ENCODE peak calls at places on chromosomes 13 and 19, in six cellular contexts. One of them, this sample, is unnamed.

GRCh38 chr13:28983661-28984060 is 163.5 kb downstream of the MTUS2 start:
- DNase-seq in heart left ventricle: no peak
- DNase-seq in AG04450: no peak
- DNase-seq in GM06990: no peak
- DNase-seq in choroid plexus epithelial cell: no peak
- DNase-seq in lower leg skin: no peak
- DNase-seq in this sample: no peak

GRCh38 chr13:113635709-113636108 is 22.3 kb downstream of the ATP4B start:
- DNase-seq in GM06990: no peak
- DNase-seq in AG04450: no peak
- DNase-seq in lower leg skin: no peak
- DNase-seq in heart left ventricle: no peak
- DNase-seq in choroid plexus epithelial cell: no peak
- DNase-seq in this sample: no peak

GRCh38 chr13:100542546-100543156 is 45.9 kb downstream of the GGACT start:
- DNase-seq in AG04450: no peak
- DNase-seq in GM06990: peak
- DNase-seq in lower leg skin: no peak
- DNase-seq in choroid plexus epithelial cell: peak
- DNase-seq in heart left ventricle: no peak
- DNase-seq in this sample: peak

GRCh38 chr19:2015611-2015950 is at the start of gene BTBD2:
- DNase-seq in heart left ventricle: peak
- DNase-seq in AG04450: peak
- DNase-seq in lower leg skin: no peak
- DNase-seq in GM06990: no peak
- DNase-seq in choroid plexus epithelial cell: peak
- DNase-seq in this sample: peak

GRCh38 chr13:33494596-33495214 is 209.2 kb upstream of the STARD13 start:
- DNase-seq in GM06990: no peak
- DNase-seq in choroid plexus epithelial cell: peak
- DNase-seq in lower leg skin: no peak
- DNase-seq in heart left ventricle: peak
- DNase-seq in AG04450: peak
- DNase-seq in this sample: peak

GRCh38 chr13:45439000-45439399 is 20.8 kb upstream of the SLC25A30 start:
- DNase-seq in heart left ventricle: no peak
- DNase-seq in choroid plexus epithelial cell: no peak
- DNase-seq in GM06990: no peak
- DNase-seq in lower leg skin: no peak
- DNase-seq in AG04450: no peak
- DNase-seq in this sample: no peak

GRCh38 chr19:56667311-56667870 is 4.2 kb downstream of the ZNF835 start:
- DNase-seq in lower leg skin: no peak
- DNase-seq in heart left ventricle: no peak
- DNase-seq in AG04450: no peak
- DNase-seq in choroid plexus epithelial cell: no peak
- DNase-seq in GM06990: no peak
- DNase-seq in this sample: no peak

GRCh38 chr19:57099199-57099661 is 20.6 kb upstream of the USP29 start:
- DNase-seq in AG04450: no peak
- DNase-seq in choroid plexus epithelial cell: peak
- DNase-seq in heart left ventricle: peak
- DNase-seq in lower leg skin: no peak
- DNase-seq in GM06990: peak
- DNase-seq in this sample: peak

GRCh38 chr19:15265849-15266248 is 33.6 kb upstream of the EPHX3 start:
- DNase-seq in heart left ventricle: peak
- DNase-seq in AG04450: peak
- DNase-seq in lower leg skin: peak
- DNase-seq in GM06990: no peak
- DNase-seq in choroid plexus epithelial cell: peak
- DNase-seq in this sample: peak

GRCh38 chr13:103812966-103813365 is 746.7 kb upstream of the SLC10A2 start:
- DNase-seq in choroid plexus epithelial cell: peak
- DNase-seq in lower leg skin: no peak
- DNase-seq in heart left ventricle: no peak
- DNase-seq in GM06990: no peak
- DNase-seq in AG04450: no peak
- DNase-seq in this sample: peak

GRCh38 chr19:33208371-33208770 is 14.2 kb downstream of the LRP3 start:
- DNase-seq in lower leg skin: no peak
- DNase-seq in heart left ventricle: no peak
- DNase-seq in choroid plexus epithelial cell: no peak
- DNase-seq in AG04450: no peak
- DNase-seq in GM06990: no peak
- DNase-seq in this sample: no peak

GRCh38 chr19:8577247-8577646 is at the start of gene MYO1F:
- DNase-seq in AG04450: no peak
- DNase-seq in lower leg skin: no peak
- DNase-seq in heart left ventricle: peak
- DNase-seq in GM06990: peak
- DNase-seq in choroid plexus epithelial cell: no peak
- DNase-seq in this sample: no peak

GRCh38 chr19:7772752-7773291 is 9.8 kb downstream of the CLEC4M start:
- DNase-seq in GM06990: peak
- DNase-seq in choroid plexus epithelial cell: peak
- DNase-seq in lower leg skin: no peak
- DNase-seq in heart left ventricle: no peak
- DNase-seq in AG04450: no peak
- DNase-seq in this sample: peak

GRCh38 chr13:34749046-34749445 is 193.0 kb upstream of the NBEA start:
- DNase-seq in choroid plexus epithelial cell: no peak
- DNase-seq in heart left ventricle: no peak
- DNase-seq in lower leg skin: no peak
- DNase-seq in GM06990: no peak
- DNase-seq in AG04450: no peak
- DNase-seq in this sample: no peak

GRCh38 chr19:37251308-37252229 is 33.6 kb downstream of the ZNF383 start:
- DNase-seq in choroid plexus epithelial cell: peak
- DNase-seq in lower leg skin: peak
- DNase-seq in GM06990: peak
- DNase-seq in AG04450: peak
- DNase-seq in heart left ventricle: peak
- DNase-seq in this sample: peak

GRCh38 chr19:18173054-18173571 is 500 bp upstream of the IFI30 start:
- DNase-seq in lower leg skin: no peak
- DNase-seq in AG04450: no peak
- DNase-seq in GM06990: no peak
- DNase-seq in choroid plexus epithelial cell: no peak
- DNase-seq in heart left ventricle: peak
- DNase-seq in this sample: no peak

GRCh38 chr13:100514788-100515409 is 73.7 kb downstream of the GGACT start:
- DNase-seq in GM06990: peak
- DNase-seq in choroid plexus epithelial cell: peak
- DNase-seq in lower leg skin: peak
- DNase-seq in AG04450: peak
- DNase-seq in heart left ventricle: peak
- DNase-seq in this sample: peak

GRCh38 chr13:32142956-32143375 is 111.4 kb downstream of the FRY start:
- DNase-seq in AG04450: peak
- DNase-seq in heart left ventricle: no peak
- DNase-seq in choroid plexus epithelial cell: peak
- DNase-seq in GM06990: no peak
- DNase-seq in lower leg skin: no peak
- DNase-seq in this sample: peak

GRCh38 chr13:33401238-33401637 is 115.7 kb upstream of the STARD13 start:
- DNase-seq in lower leg skin: no peak
- DNase-seq in heart left ventricle: peak
- DNase-seq in AG04450: no peak
- DNase-seq in GM06990: no peak
- DNase-seq in choroid plexus epithelial cell: no peak
- DNase-seq in this sample: no peak

GRCh38 chr13:40074338-40074737 is 418.9 kb downstream of the COG6 start:
- DNase-seq in GM06990: no peak
- DNase-seq in AG04450: no peak
- DNase-seq in choroid plexus epithelial cell: peak
- DNase-seq in heart left ventricle: no peak
- DNase-seq in lower leg skin: no peak
- DNase-seq in this sample: peak

GRCh38 chr13:90800082-90800746 is 547.3 kb upstream of the MIR17HG start:
- DNase-seq in AG04450: no peak
- DNase-seq in heart left ventricle: peak
- DNase-seq in GM06990: no peak
- DNase-seq in lower leg skin: peak
- DNase-seq in choroid plexus epithelial cell: peak
- DNase-seq in this sample: peak

GRCh38 chr19:58570770-58571574 is 2.2 kb downstream of the MZF1 start:
- DNase-seq in heart left ventricle: peak
- DNase-seq in choroid plexus epithelial cell: no peak
- DNase-seq in GM06990: no peak
- DNase-seq in AG04450: no peak
- DNase-seq in lower leg skin: no peak
- DNase-seq in this sample: no peak

GRCh38 chr13:41418027-41418426 is 39.3 kb upstream of the RGCC start:
- DNase-seq in heart left ventricle: no peak
- DNase-seq in AG04450: peak
- DNase-seq in GM06990: no peak
- DNase-seq in choroid plexus epithelial cell: peak
- DNase-seq in lower leg skin: no peak
- DNase-seq in this sample: peak

GRCh38 chr13:41465215-41465907 is 8.0 kb downstream of the RGCC start:
- DNase-seq in AG04450: peak
- DNase-seq in GM06990: peak
- DNase-seq in heart left ventricle: peak
- DNase-seq in lower leg skin: peak
- DNase-seq in choroid plexus epithelial cell: peak
- DNase-seq in this sample: peak

GRCh38 chr13:30832845-30833332 is 73.2 kb upstream of the MEDAG start:
- DNase-seq in choroid plexus epithelial cell: peak
- DNase-seq in lower leg skin: peak
- DNase-seq in GM06990: no peak
- DNase-seq in heart left ventricle: peak
- DNase-seq in AG04450: no peak
- DNase-seq in this sample: peak

GRCh38 chr19:4380254-4380727 is 20.1 kb downstream of the SH3GL1 start:
- DNase-seq in AG04450: no peak
- DNase-seq in lower leg skin: no peak
- DNase-seq in choroid plexus epithelial cell: no peak
- DNase-seq in GM06990: no peak
- DNase-seq in heart left ventricle: peak
- DNase-seq in this sample: no peak

GRCh38 chr13:111429064-111429558 is 108.7 kb downstream of the TEX29 start:
- DNase-seq in GM06990: no peak
- DNase-seq in lower leg skin: peak
- DNase-seq in AG04450: no peak
- DNase-seq in choroid plexus epithelial cell: peak
- DNase-seq in heart left ventricle: no peak
- DNase-seq in this sample: peak

GRCh38 chr13:106443625-106444024 is 91.8 kb downstream of the EFNB2 start:
- DNase-seq in AG04450: no peak
- DNase-seq in choroid plexus epithelial cell: no peak
- DNase-seq in lower leg skin: no peak
- DNase-seq in GM06990: no peak
- DNase-seq in heart left ventricle: no peak
- DNase-seq in this sample: no peak

GRCh38 chr19:6216236-6216995 is 63.4 kb downstream of the MLLT1 start:
- DNase-seq in heart left ventricle: no peak
- DNase-seq in choroid plexus epithelial cell: no peak
- DNase-seq in lower leg skin: no peak
- DNase-seq in AG04450: no peak
- DNase-seq in GM06990: no peak
- DNase-seq in this sample: no peak

GRCh38 chr19:50189326-50189725 is 14.1 kb upstream of the MYH14 start:
- DNase-seq in AG04450: no peak
- DNase-seq in choroid plexus epithelial cell: no peak
- DNase-seq in lower leg skin: no peak
- DNase-seq in heart left ventricle: no peak
- DNase-seq in GM06990: no peak
- DNase-seq in this sample: no peak
- H3K4me3 ChIP-seq in AG04450: no peak
- H3K4me3 ChIP-seq in choroid plexus epithelial cell: no peak
- H3K4me3 ChIP-seq in lower leg skin: no peak
- H3K4me3 ChIP-seq in heart left ventricle: no peak
- H3K4me3 ChIP-seq in GM06990: no peak
- H3K4me3 ChIP-seq in this sample: no peak

GRCh38 chr19:50796128-50796633 is 6.0 kb downstream of the ACP4 start:
- DNase-seq in AG04450: no peak
- DNase-seq in choroid plexus epithelial cell: no peak
- DNase-seq in heart left ventricle: no peak
- DNase-seq in GM06990: peak
- DNase-seq in lower leg skin: no peak
- DNase-seq in this sample: no peak
- TF ChIP-seq CTCF in AG04450: no peak
- TF ChIP-seq CTCF in choroid plexus epithelial cell: no peak
- TF ChIP-seq CTCF in heart left ventricle: no peak
- TF ChIP-seq CTCF in GM06990: no peak
- TF ChIP-seq CTCF in lower leg skin: no peak
- TF ChIP-seq CTCF in this sample: no peak

GRCh38 chr19:678791-679388 is 2.7 kb downstream of the FSTL3 start:
- DNase-seq in lower leg skin: no peak
- DNase-seq in heart left ventricle: no peak
- DNase-seq in GM06990: no peak
- DNase-seq in choroid plexus epithelial cell: no peak
- DNase-seq in AG04450: no peak
- DNase-seq in this sample: no peak
- H3K4me3 ChIP-seq in lower leg skin: no peak
- H3K4me3 ChIP-seq in heart left ventricle: peak
- H3K4me3 ChIP-seq in GM06990: peak
- H3K4me3 ChIP-seq in choroid plexus epithelial cell: peak
- H3K4me3 ChIP-seq in AG04450: peak
- H3K4me3 ChIP-seq in this sample: peak

DNA sequence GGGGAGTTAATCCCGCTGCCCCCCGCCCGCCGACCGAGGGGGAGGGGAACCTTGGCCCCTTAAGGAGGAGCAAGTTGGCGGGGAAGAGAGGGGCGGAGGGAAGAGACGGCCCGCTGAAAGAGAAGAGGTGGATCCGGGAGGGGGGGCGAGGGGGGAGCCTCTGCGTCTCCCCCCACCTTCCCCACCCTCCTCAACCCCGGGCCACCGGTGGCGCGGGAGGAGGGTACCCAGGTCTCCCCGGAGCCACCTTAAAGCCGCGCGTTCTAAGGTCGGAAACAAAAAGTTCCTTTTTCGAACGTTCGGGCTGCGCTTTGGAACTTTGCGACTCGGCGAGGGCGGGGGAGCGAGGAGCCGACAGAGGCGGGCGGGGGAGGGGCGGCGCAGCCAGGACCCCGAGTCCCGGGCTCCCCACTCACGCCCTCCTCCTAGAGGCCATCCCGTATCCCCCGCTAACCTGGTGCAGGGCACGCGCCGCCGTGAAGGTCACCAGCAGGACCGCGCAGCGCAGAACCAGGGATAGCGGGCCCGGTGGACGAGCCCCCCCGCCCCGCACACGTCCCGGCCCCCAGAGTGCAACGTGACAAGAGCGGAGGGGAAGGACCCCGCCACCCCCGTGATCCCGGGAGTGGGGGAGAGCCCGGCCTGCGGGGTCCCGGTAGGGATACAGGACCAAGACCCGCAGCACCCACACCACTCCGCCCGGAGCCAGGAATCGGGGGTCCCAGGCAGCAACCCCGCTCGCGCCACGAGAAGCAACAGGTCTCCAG is 662 bp downstream of the ERF start:
- DNase-seq in lower leg skin: peak
- DNase-seq in heart left ventricle: peak
- DNase-seq in choroid plexus epithelial cell: peak
- DNase-seq in AG04450: no peak
- DNase-seq in GM06990: peak
- DNase-seq in this sample: peak
- TF ChIP-seq CTCF in lower leg skin: no peak
- TF ChIP-seq CTCF in heart left ventricle: no peak
- TF ChIP-seq CTCF in choroid plexus epithelial cell: no peak
- TF ChIP-seq CTCF in AG04450: no peak
- TF ChIP-seq CTCF in GM06990: peak
- TF ChIP-seq CTCF in this sample: no peak

GRCh38 chr19:47232422-47233211 is 1.6 kb upstream of the BBC3 start:
- DNase-seq in choroid plexus epithelial cell: peak
- DNase-seq in AG04450: no peak
- DNase-seq in lower leg skin: no peak
- DNase-seq in GM06990: peak
- DNase-seq in heart left ventricle: no peak
- DNase-seq in this sample: peak
- H3K4me3 ChIP-seq in choroid plexus epithelial cell: peak
- H3K4me3 ChIP-seq in AG04450: peak
- H3K4me3 ChIP-seq in lower leg skin: no peak
- H3K4me3 ChIP-seq in GM06990: peak
- H3K4me3 ChIP-seq in heart left ventricle: no peak
- H3K4me3 ChIP-seq in this sample: peak

This sample was measured in fibroblast of pulmonary artery.